ENCODE peak calls at places on chromosomes 5 and 9, in seven cellular contexts. One of them, this sample, is unnamed.

GRCh38 chr5:139293504-139294371 is at the start of gene MATR3:
- DNase-seq in CD4-positive, alpha-beta memory T cell: peak; percentile 92
- DNase-seq in IMR-90: peak; percentile 94
- DNase-seq in SK-N-SH: peak; percentile 97
- DNase-seq in heart right ventricle: peak; percentile 96
- DNase-seq in tibial nerve: peak; percentile 94
- DNase-seq in uterus: peak; percentile 96
- DNase-seq in this sample: peak; percentile 98

GRCh38 chr5:67998709-67999251 is 216.8 kb upstream of the PIK3R1 start:
- DNase-seq in IMR-90: peak; percentile 38
- DNase-seq in CD4-positive, alpha-beta memory T cell: no peak
- DNase-seq in heart right ventricle: peak; percentile 40
- DNase-seq in uterus: no peak
- DNase-seq in tibial nerve: no peak
- DNase-seq in SK-N-SH: peak; percentile 24
- DNase-seq in this sample: no peak

GRCh38 chr5:116382874-116383266 is 191.8 kb downstream of the SEMA6A start:
- DNase-seq in IMR-90: no peak
- DNase-seq in SK-N-SH: no peak
- DNase-seq in heart right ventricle: no peak
- DNase-seq in tibial nerve: no peak
- DNase-seq in uterus: no peak
- DNase-seq in CD4-positive, alpha-beta memory T cell: no peak
- DNase-seq in this sample: no peak

GRCh38 chr9:102841376-102841775 is 153.8 kb upstream of the CYLC2 start:
- DNase-seq in uterus: no peak
- DNase-seq in IMR-90: no peak
- DNase-seq in CD4-positive, alpha-beta memory T cell: no peak
- DNase-seq in heart right ventricle: no peak
- DNase-seq in tibial nerve: no peak
- DNase-seq in SK-N-SH: no peak
- DNase-seq in this sample: no peak

GRCh38 chr5:16883801-16884200 is 52.3 kb downstream of the MYO10 start:
- DNase-seq in SK-N-SH: no peak
- DNase-seq in uterus: no peak
- DNase-seq in IMR-90: no peak
- DNase-seq in CD4-positive, alpha-beta memory T cell: no peak
- DNase-seq in tibial nerve: no peak
- DNase-seq in heart right ventricle: no peak
- DNase-seq in this sample: no peak

GRCh38 chr5:34923694-34924461 is 5.5 kb upstream of the DNAJC21 start:
- DNase-seq in IMR-90: peak; percentile 94
- DNase-seq in SK-N-SH: no peak
- DNase-seq in heart right ventricle: no peak
- DNase-seq in CD4-positive, alpha-beta memory T cell: no peak
- DNase-seq in tibial nerve: no peak
- DNase-seq in uterus: no peak
- DNase-seq in this sample: no peak

GRCh38 chr5:179345429-179346321 is at the start of gene ADAMTS2:
- DNase-seq in tibial nerve: peak; percentile 26
- DNase-seq in uterus: peak; percentile 80
- DNase-seq in IMR-90: peak; percentile 56
- DNase-seq in heart right ventricle: peak; percentile 43
- DNase-seq in SK-N-SH: peak; percentile 92
- DNase-seq in CD4-positive, alpha-beta memory T cell: no peak
- DNase-seq in this sample: peak; percentile 97

GRCh38 chr5:77599676-77600075 is 38.8 kb downstream of the OTP start:
- DNase-seq in heart right ventricle: no peak
- DNase-seq in uterus: no peak
- DNase-seq in tibial nerve: no peak
- DNase-seq in SK-N-SH: no peak
- DNase-seq in CD4-positive, alpha-beta memory T cell: no peak
- DNase-seq in IMR-90: no peak
- DNase-seq in this sample: no peak

GRCh38 chr5:59037453-59038168 is 454.7 kb downstream of the RAB3C start:
- DNase-seq in heart right ventricle: no peak
- DNase-seq in IMR-90: no peak
- DNase-seq in CD4-positive, alpha-beta memory T cell: no peak
- DNase-seq in uterus: no peak
- DNase-seq in tibial nerve: no peak
- DNase-seq in SK-N-SH: no peak
- DNase-seq in this sample: no peak
- H3K4me3 ChIP-seq in heart right ventricle: peak overlapping the region; percentile 74
- H3K4me3 ChIP-seq in IMR-90: peak overlapping the region; percentile 99
- H3K4me3 ChIP-seq in CD4-positive, alpha-beta memory T cell: peak overlapping the region; percentile 84
- H3K4me3 ChIP-seq in uterus: no peak overlapping the region
- H3K4me3 ChIP-seq in tibial nerve: peak overlapping the region; percentile 67
- H3K4me3 ChIP-seq in SK-N-SH: no peak overlapping the region
- H3K4me3 ChIP-seq in this sample: no peak overlapping the region

DNA sequence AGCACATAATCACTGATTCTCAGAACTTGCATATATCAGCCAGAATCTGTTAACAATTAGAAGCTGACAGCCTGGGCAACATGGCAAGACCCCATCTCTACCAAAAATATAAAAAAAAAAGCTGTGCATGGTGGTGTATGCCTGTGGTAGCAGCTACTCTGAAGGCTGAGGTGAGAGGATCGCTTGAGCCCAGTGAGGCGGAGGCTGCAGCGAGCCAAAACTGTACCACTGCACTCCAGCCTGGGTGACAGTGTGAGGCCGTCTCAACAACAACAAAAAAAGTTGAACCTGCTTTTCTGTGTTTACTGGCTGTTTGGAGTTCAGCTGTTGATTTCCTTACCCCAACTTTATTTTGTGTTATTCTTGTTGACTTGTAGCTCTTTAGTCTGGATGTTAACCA is 66.8 kb downstream of the GOLPH3 start:
- DNase-seq in uterus: no peak
- DNase-seq in heart right ventricle: no peak
- DNase-seq in CD4-positive, alpha-beta memory T cell: no peak
- DNase-seq in tibial nerve: no peak
- DNase-seq in IMR-90: no peak
- DNase-seq in SK-N-SH: no peak
- DNase-seq in this sample: no peak
- H3K36me3 ChIP-seq in uterus: no peaks in the 10 kb centered on the region
- H3K36me3 ChIP-seq in heart right ventricle: no peaks in the 10 kb centered on the region
- H3K36me3 ChIP-seq in CD4-positive, alpha-beta memory T cell: peaks cover 27% of the 10 kb centered on the region
- H3K36me3 ChIP-seq in tibial nerve: no peaks in the 10 kb centered on the region
- H3K36me3 ChIP-seq in IMR-90: peaks cover 46% of the 10 kb centered on the region
- H3K36me3 ChIP-seq in SK-N-SH: peaks cover 70% of the 10 kb centered on the region
- H3K36me3 ChIP-seq in this sample: peaks cover 36% of the 10 kb centered on the region

DNA sequence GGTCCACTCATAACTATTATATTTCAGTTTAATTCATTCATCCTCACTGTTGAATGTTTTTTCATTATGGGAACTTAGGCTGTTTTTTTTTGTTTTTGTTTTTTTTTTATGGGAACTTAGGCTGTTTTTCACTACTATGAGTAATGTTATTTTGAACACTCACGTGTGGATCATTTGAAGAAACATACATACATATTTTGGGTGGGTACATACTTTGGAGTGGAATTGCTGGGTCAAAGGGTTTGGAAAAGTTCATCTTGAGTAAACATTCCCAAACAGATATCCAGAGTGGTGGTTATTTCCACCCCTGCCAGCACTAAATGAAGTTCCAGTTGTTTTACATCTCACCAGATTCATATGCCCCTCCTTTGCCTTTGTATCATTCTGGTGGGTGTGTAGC is 584.4 kb downstream of the PSAT1 start:
- DNase-seq in uterus: no peak
- DNase-seq in heart right ventricle: no peak
- DNase-seq in tibial nerve: no peak
- DNase-seq in SK-N-SH: no peak
- DNase-seq in CD4-positive, alpha-beta memory T cell: no peak
- DNase-seq in IMR-90: no peak
- DNase-seq in this sample: no peak
- H3K27me3 ChIP-seq in uterus: no peaks in the 10 kb centered on the region
- H3K27me3 ChIP-seq in heart right ventricle: no peaks in the 10 kb centered on the region
- H3K27me3 ChIP-seq in tibial nerve: no peaks in the 10 kb centered on the region
- H3K27me3 ChIP-seq in SK-N-SH: no peaks in the 10 kb centered on the region
- H3K27me3 ChIP-seq in CD4-positive, alpha-beta memory T cell: no peaks in the 10 kb centered on the region
- H3K27me3 ChIP-seq in IMR-90: no peaks in the 10 kb centered on the region
- H3K27me3 ChIP-seq in this sample: no peaks in the 10 kb centered on the region

DNA sequence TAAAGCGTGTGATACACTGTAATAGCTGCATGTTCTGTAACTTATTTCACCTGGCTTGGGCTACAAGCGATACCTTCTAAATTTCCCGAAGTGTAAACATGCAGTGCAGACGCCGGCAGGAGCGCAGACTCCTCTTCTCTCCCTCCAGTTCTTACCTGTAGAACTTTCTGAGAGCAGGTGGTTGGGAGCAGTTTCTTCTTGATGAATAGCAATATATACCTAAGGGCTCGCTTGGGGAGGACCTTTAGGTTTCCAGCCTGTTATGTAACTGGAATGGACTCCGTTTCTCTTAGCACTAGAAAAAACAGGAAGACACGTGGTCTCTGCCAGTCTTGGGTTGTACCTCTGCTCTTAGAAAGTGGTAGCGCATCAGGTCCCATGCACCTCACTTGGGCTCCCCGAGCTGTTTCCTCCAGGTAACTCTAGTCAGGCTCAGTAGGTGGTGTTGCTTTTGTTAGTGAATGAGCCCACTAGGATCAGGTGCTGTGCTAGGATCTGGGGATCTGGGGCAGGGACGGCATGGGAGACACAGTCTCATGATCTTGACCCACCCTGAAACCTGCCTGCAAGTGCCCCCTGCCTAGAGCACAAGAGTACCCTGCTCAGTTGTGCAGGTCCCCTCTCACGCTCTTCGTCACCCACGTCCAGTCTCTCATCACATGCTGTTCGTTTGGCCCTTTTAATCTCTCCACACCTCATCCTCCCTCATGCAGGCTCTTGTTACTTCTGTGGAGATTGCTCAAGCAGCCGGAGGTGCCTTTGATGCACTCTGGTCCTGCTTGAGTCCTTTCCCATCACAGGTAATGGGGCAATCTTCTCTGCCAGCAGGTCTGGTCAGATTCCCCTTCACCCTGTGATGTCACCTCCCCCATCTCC is 2.8 kb downstream of the TENT4A start:
- DNase-seq in tibial nerve: no peak
- DNase-seq in SK-N-SH: no peak
- DNase-seq in IMR-90: no peak
- DNase-seq in CD4-positive, alpha-beta memory T cell: peak; percentile 51
- DNase-seq in heart right ventricle: peak; percentile 3
- DNase-seq in uterus: no peak
- DNase-seq in this sample: peak; percentile 20
- H3K4me3 ChIP-seq in tibial nerve: peak overlapping the region; percentile 53
- H3K4me3 ChIP-seq in SK-N-SH: peak overlapping the region; percentile 95
- H3K4me3 ChIP-seq in IMR-90: peak overlapping the region; percentile 89
- H3K4me3 ChIP-seq in CD4-positive, alpha-beta memory T cell: peak overlapping the region; percentile 71
- H3K4me3 ChIP-seq in heart right ventricle: peak overlapping the region; percentile 62
- H3K4me3 ChIP-seq in uterus: no peak overlapping the region
- H3K4me3 ChIP-seq in this sample: no peak overlapping the region

GRCh38 chr5:15385553-15385952 is 114.4 kb upstream of the FBXL7 start:
- DNase-seq in CD4-positive, alpha-beta memory T cell: no peak
- DNase-seq in uterus: no peak
- DNase-seq in tibial nerve: no peak
- DNase-seq in heart right ventricle: no peak
- DNase-seq in SK-N-SH: no peak
- DNase-seq in IMR-90: no peak
- DNase-seq in this sample: no peak
- H3K36me3 ChIP-seq in CD4-positive, alpha-beta memory T cell: no peaks in the 10 kb centered on the region
- H3K36me3 ChIP-seq in uterus: no peaks in the 10 kb centered on the region
- H3K36me3 ChIP-seq in tibial nerve: no peaks in the 10 kb centered on the region
- H3K36me3 ChIP-seq in heart right ventricle: no peaks in the 10 kb centered on the region
- H3K36me3 ChIP-seq in SK-N-SH: no peaks in the 10 kb centered on the region
- H3K36me3 ChIP-seq in IMR-90: no peaks in the 10 kb centered on the region
- H3K36me3 ChIP-seq in this sample: no peaks in the 10 kb centered on the region

DNA sequence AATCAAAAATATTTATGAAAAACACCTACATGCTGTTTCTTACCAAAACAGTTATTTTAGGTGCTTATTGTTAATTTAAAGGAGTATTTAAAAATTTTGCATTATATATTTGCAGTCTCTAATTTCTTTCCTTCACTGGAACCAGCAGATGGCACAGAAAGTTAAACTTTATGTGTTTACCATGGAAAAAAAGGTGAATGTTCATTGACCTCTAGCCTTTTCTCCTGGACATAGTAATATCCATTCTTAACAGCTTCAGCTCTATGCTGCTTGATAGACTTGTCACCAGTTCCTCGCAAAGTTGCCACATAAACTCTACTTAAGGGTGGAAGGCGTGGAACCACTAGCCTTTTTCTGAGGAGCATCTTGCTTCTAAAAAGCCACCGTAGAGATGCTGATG is 38.7 kb upstream of the NUDT12 start:
- DNase-seq in tibial nerve: no peak
- DNase-seq in IMR-90: no peak
- DNase-seq in uterus: no peak
- DNase-seq in heart right ventricle: no peak
- DNase-seq in CD4-positive, alpha-beta memory T cell: no peak
- DNase-seq in SK-N-SH: no peak
- DNase-seq in this sample: no peak
- H3K27me3 ChIP-seq in tibial nerve: no peaks in the 10 kb centered on the region
- H3K27me3 ChIP-seq in IMR-90: no peaks in the 10 kb centered on the region
- H3K27me3 ChIP-seq in uterus: no peaks in the 10 kb centered on the region
- H3K27me3 ChIP-seq in heart right ventricle: no peaks in the 10 kb centered on the region
- H3K27me3 ChIP-seq in CD4-positive, alpha-beta memory T cell: no peaks in the 10 kb centered on the region
- H3K27me3 ChIP-seq in SK-N-SH: no peaks in the 10 kb centered on the region
- H3K27me3 ChIP-seq in this sample: no peaks in the 10 kb centered on the region